ENCODE peak calls at places on chromosomes 6 and 20, in seven cellular contexts. O is psoas muscle, M is transverse colon, U is OCI-LY7, H is tibial nerve, R is HCT116, X is lower lobe of right lung. L is an unnamed sample. For H3K4me1, the result is how much of the 10 kb centered on the place peaks cover.

GRCh38 chr20:40963505-40963845 is 65.1 kb upstream of the TOP1 start:
- DNase-seq in O (no peak), M (no peak), U (no peak), H (no peak), R (no peak), X (no peak), L (no peak)

GRCh38 chr6:170178561-170179477 is 112.1 kb downstream of the DLL1 start:
- DNase-seq in O (peak), M (peak), U (no peak), H (no peak), R (no peak), X (peak), L (no peak)

GRCh38 chr6:85005494-85005893 is 241.1 kb upstream of the TBX18 start:
- DNase-seq in O (no peak), M (no peak), U (no peak), H (no peak), R (no peak), X (no peak), L (no peak)

GRCh38 chr6:1678201-1678600 is 68.5 kb downstream of the FOXC1 start:
- DNase-seq in O (no peak), M (no peak), U (no peak), H (no peak), R (no peak), X (no peak), L (no peak)

GRCh38 chr20:59743767-59744485 is 139.6 kb downstream of the PHACTR3 start:
- DNase-seq in O (no peak), M (no peak), U (peak), H (no peak), R (peak), X (no peak), L (no peak)

GRCh38 chr6:142833798-142834197 is 111.2 kb downstream of the HIVEP2 start:
- DNase-seq in O (no peak), M (no peak), U (no peak), H (no peak), R (no peak), X (no peak), L (no peak)

GRCh38 chr6:167699141-167700036 is 127.3 kb upstream of the AFDN start:
- DNase-seq in O (peak), M (peak), U (peak), H (peak), R (no peak), X (peak), L (peak)

GRCh38 chr6:15304337-15305078 is 58.6 kb downstream of the JARID2 start:
- DNase-seq in O (no peak), M (no peak), U (no peak), H (no peak), R (no peak), X (no peak), L (no peak)

GRCh38 chr20:16760431-16761304 is 12.5 kb downstream of the OTOR start:
- DNase-seq in O (no peak), M (no peak), U (no peak), H (no peak), R (no peak), X (no peak), L (no peak)

GRCh38 chr6:148240866-148241477 is 101.7 kb upstream of the SASH1 start:
- DNase-seq in O (no peak), M (no peak), U (no peak), H (no peak), R (no peak), X (no peak), L (no peak)

GRCh38 chr20:3820901-3821727 is 767 bp downstream of the AP5S1 start:
- DNase-seq in O (peak), M (no peak), U (no peak), H (no peak), R (no peak), X (no peak), L (no peak)

GRCh38 chr6:99745651-99746050 is 139.0 kb downstream of the PRDM13 start:
- DNase-seq in O (no peak), M (no peak), U (no peak), H (no peak), R (no peak), X (no peak), L (no peak)

GRCh38 chr6:352474-352873 is 39.1 kb upstream of the IRF4 start:
- DNase-seq in O (no peak), M (no peak), U (no peak), H (no peak), R (no peak), X (peak), L (no peak)

GRCh38 chr6:66103354-66103753 is 396.3 kb upstream of the EYS start:
- DNase-seq in O (no peak), M (no peak), U (no peak), H (no peak), R (no peak), X (no peak), L (no peak)

DNA sequence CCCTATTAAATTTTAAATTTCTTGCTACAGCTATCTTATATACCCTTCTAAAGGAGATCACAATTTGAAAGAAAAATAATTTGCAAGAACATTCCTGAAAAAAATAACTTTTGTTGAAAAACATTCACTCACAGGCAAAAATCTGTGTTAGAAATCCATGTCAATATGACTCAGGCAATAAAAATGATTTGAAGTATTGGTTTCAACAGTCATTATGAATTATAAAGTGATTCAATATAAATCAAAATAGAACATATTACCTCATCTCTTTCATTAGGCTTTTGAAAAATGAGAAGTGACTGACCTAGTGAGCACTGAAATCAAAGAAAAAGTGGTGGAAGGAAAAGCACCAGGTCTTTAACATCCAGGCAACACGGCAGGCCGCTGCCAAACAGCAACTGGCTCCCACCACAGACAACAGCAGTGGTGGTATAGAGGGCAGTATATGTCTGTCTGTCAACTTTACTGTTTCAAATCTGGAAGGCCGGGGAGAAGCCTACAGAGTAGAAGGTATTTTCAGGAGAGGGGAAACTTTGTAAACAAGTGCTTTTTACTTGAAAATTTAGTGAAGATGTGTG is 68.9 kb downstream of the MAN1A1 start:
- DNase-seq in O (no peak), M (no peak), U (no peak), H (no peak), R (no peak), X (no peak), L (no peak)
- TF ChIP-seq CTCF in O (no peak), M (no peak), U (no peak), H (no peak), R (no peak), X (no peak), L (no peak)

GRCh38 chr20:50283922-50284810 is 93.5 kb downstream of the CEBPB start:
- DNase-seq in O (peak), M (peak), U (no peak), H (no peak), R (peak), X (peak), L (no peak)
- H3K4me1 ChIP-seq in O (under half), M (under half), U (under half), H (under half), R (half or more), X (half or more), L (under half)

GRCh38 chr20:35466856-35467255 is 11.5 kb downstream of the CEP250 start:
- DNase-seq in O (no peak), M (no peak), U (no peak), H (no peak), R (no peak), X (no peak), L (no peak)
- TF ChIP-seq CTCF in O (no peak), M (no peak), U (no peak), H (no peak), R (no peak), X (no peak), L (no peak)

GRCh38 chr20:22574545-22575086 is 9.8 kb downstream of the FOXA2 start:
- DNase-seq in O (no peak), M (no peak), U (no peak), H (no peak), R (no peak), X (no peak), L (no peak)
- H3K4me1 ChIP-seq in O (under half), M (under half), U (under half), H (under half), R (under half), X (under half), L (under half)

GRCh38 chr6:29753309-29753644 is 30.0 kb downstream of the HLA-F start:
- DNase-seq in O (no peak), M (no peak), U (no peak), H (no peak), R (no peak), X (no peak), L (no peak)
- TF ChIP-seq CTCF in O (no peak), M (no peak), U (no peak), H (no peak), R (no peak), X (no peak), L (peak)

GRCh38 chr6:112283621-112284020 is 29.3 kb upstream of the LAMA4 start:
- DNase-seq in O (no peak), M (no peak), U (no peak), H (no peak), R (no peak), X (no peak), L (no peak)
- H3K4me1 ChIP-seq in O (under half), M (under half), U (under half), H (under half), R (under half), X (half or more), L (under half)

GRCh38 chr20:24446811-24447210 is 22.6 kb upstream of the SYNDIG1 start:
- DNase-seq in O (no peak), M (no peak), U (no peak), H (no peak), R (no peak), X (no peak), L (no peak)

GRCh38 chr20:24448170-24448569 is 21.3 kb upstream of the SYNDIG1 start:
- DNase-seq in O (no peak), M (no peak), U (no peak), H (no peak), R (no peak), X (no peak), L (no peak)

GRCh38 chr20:24443436-24443835 is 26.0 kb upstream of the SYNDIG1 start:
- DNase-seq in O (no peak), M (no peak), U (no peak), H (no peak), R (no peak), X (no peak), L (no peak)

GRCh38 chr20:24444531-24445190 is 24.8 kb upstream of the SYNDIG1 start:
- DNase-seq in O (no peak), M (no peak), U (no peak), H (no peak), R (no peak), X (no peak), L (no peak)

GRCh38 chr20:24445510-24446170 is 23.8 kb upstream of the SYNDIG1 start:
- DNase-seq in O (no peak), M (no peak), U (no peak), H (no peak), R (no peak), X (no peak), L (no peak)
- TF ChIP-seq CTCF in O (no peak), M (no peak), U (no peak), H (no peak), R (no peak), X (no peak), L (no peak)